ENCODE peak calls at places on chromosome 15, in five cellular contexts. L is K562, S is HCT116, K is NT2/D1, Y is SK-N-SH. H is an unnamed sample.

GRCh38 chr15:37095197-37095992 is 5.0 kb downstream of the MEIS2 start:
- DNase-seq in L (no peak), S (no peak), K (no peak), Y (peak; percentile 41), H (no peak)

GRCh38 chr15:99232740-99233139 is 16.6 kb downstream of the TTC23 start:
- DNase-seq in L (no peak), S (no peak), K (no peak), Y (no peak), H (no peak)

GRCh38 chr15:39781967-39782292 is 711 bp downstream of the FSIP1 start:
- DNase-seq in L (no peak), S (no peak), K (no peak), Y (no peak), H (no peak)

GRCh38 chr15:38670142-38671002 is 105.8 kb upstream of the RASGRP1 start:
- DNase-seq in L (no peak), S (no peak), K (no peak), Y (no peak), H (no peak)

GRCh38 chr15:70741677-70742293 is 21.6 kb downstream of the UACA start:
- DNase-seq in L (no peak), S (peak; percentile 79), K (no peak), Y (no peak), H (peak; percentile 37)

GRCh38 chr15:96041982-96042733 is 288.3 kb upstream of the NR2F2 start:
- DNase-seq in L (no peak), S (no peak), K (no peak), Y (no peak), H (no peak)

GRCh38 chr15:46442901-46443590 is 808.2 kb downstream of the SQOR start:
- DNase-seq in L (no peak), S (no peak), K (no peak), Y (no peak), H (no peak)

GRCh38 chr15:84594617-84595290 is 6.1 kb upstream of the ZSCAN2 start:
- DNase-seq in L (no peak), S (no peak), K (no peak), Y (no peak), H (peak; percentile 46)

GRCh38 chr15:36358094-36358961 is 221.1 kb upstream of the CDIN1 start:
- DNase-seq in L (no peak), S (no peak), K (no peak), Y (no peak), H (no peak)

GRCh38 chr15:51888593-51889195 is 59.2 kb downstream of the TMOD3 start:
- DNase-seq in L (peak; percentile 36), S (no peak), K (no peak), Y (peak; percentile 57), H (no peak)

GRCh38 chr15:78203346-78204225 is 30.8 kb downstream of the ACSBG1 start:
- DNase-seq in L (no peak), S (no peak), K (no peak), Y (no peak), H (no peak)

GRCh38 chr15:70435872-70436271 is 327.5 kb downstream of the UACA start:
- DNase-seq in L (no peak), S (no peak), K (no peak), Y (no peak), H (no peak)

GRCh38 chr15:68775671-68776476 is 44.8 kb downstream of the ANP32A start:
- DNase-seq in L (no peak), S (no peak), K (no peak), Y (no peak), H (no peak)

GRCh38 chr15:70770863-70771262 is 7.5 kb upstream of the UACA start:
- DNase-seq in L (no peak), S (no peak), K (no peak), Y (no peak), H (no peak)

GRCh38 chr15:97126556-97127233 is 796.2 kb downstream of the NR2F2 start:
- DNase-seq in L (no peak), S (no peak), K (peak; percentile 33), Y (no peak), H (no peak)

GRCh38 chr15:31365655-31366127 is 39.1 kb downstream of the KLF13 start:
- DNase-seq in L (peak; percentile 86), S (no peak), K (peak; percentile 38), Y (peak; percentile 78), H (no peak)

GRCh38 chr15:85800460-85801123 is 5.9 kb upstream of the KLHL25 start:
- DNase-seq in L (no peak), S (peak; percentile 78), K (no peak), Y (no peak), H (peak; percentile 78)

GRCh38 chr15:58424722-58425121 is 7.1 kb upstream of the LIPC start:
- DNase-seq in L (no peak), S (no peak), K (no peak), Y (no peak), H (no peak)
- H3K9ac ChIP-seq in L (no peak overlapping the region), S (no peak overlapping the region), K (no peak overlapping the region), Y (no peak overlapping the region), H (no peak overlapping the region)

GRCh38 chr15:62099171-62099601 is 32.4 kb downstream of the C2CD4A start:
- DNase-seq in L (no peak), S (no peak), K (no peak), Y (no peak), H (no peak)
- TF ChIP-seq YY1 in L (no peak), S (no peak), K (no peak), Y (no peak), H (no peak)

DNA sequence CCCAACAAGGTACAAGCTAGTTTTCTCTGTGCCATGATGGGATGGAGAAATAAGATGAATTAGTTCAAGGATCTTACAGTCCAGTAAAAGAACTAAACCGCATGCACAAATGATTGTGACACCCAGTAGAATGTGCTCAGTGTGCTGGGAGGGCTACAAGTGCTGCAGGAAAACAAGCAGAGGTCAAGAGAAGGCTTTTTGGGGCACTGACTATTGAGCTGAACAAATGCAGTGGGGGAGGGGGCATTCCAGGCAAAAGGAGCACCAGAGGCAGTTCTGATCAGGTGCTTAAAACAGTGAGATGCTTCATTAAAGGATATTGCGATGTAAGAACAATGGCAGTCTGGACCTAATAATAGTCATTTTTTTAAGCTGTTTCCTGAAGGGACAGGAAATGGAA is 6.0 kb downstream of the SLC27A2 start:
- DNase-seq in L (no peak), S (no peak), K (no peak), Y (no peak), H (no peak)
- H3K9ac ChIP-seq in L (no peak overlapping the region), S (no peak overlapping the region), K (no peak overlapping the region), Y (no peak overlapping the region), H (no peak overlapping the region)

GRCh38 chr15:73716417-73716816 is 32.2 kb downstream of the CD276 start:
- DNase-seq in L (no peak), S (no peak), K (no peak), Y (no peak), H (no peak)
- TF ChIP-seq YY1 in L (no peak), S (no peak), K (no peak), Y (no peak), H (no peak)

GRCh38 chr15:41942886-41943285 is 29.5 kb downstream of the EHD4 start:
- DNase-seq in L (no peak), S (no peak), K (no peak), Y (no peak), H (no peak)

GRCh38 chr15:41941644-41942415 is 30.5 kb downstream of the EHD4 start:
- DNase-seq in L (no peak), S (no peak), K (peak; percentile 20), Y (no peak), H (no peak)

GRCh38 chr15:41944313-41944940 is 27.9 kb downstream of the EHD4 start:
- DNase-seq in L (no peak), S (peak; percentile 37), K (peak; percentile 9), Y (no peak), H (peak; percentile 70)

GRCh38 chr15:41945221-41945620 is 27.1 kb downstream of the EHD4 start:
- DNase-seq in L (no peak), S (no peak), K (no peak), Y (no peak), H (no peak)

GRCh38 chr15:41943543-41944312 is 28.6 kb downstream of the EHD4 start:
- DNase-seq in L (no peak), S (no peak), K (no peak), Y (no peak), H (no peak)
- H3K9ac ChIP-seq in L (no peak overlapping the region), S (peak overlapping the region; percentile 53), K (no peak overlapping the region), Y (peak overlapping the region; percentile 60), H (no peak overlapping the region)